ENCODE peak calls at places on chromosome 13, in seven cellular contexts. V is neural progenitor cell, W is mesendoderm, A is K562, X is Karpas-422, Z is fibroblast of lung, N is endothelial cell of umbilical vein. L is an unnamed sample.

GRCh38 chr13:24124789-24125476 is 35.6 kb upstream of the SPATA13 start:
- DNase-seq in V (peak), W (no peak), A (no peak), X (no peak), Z (no peak), N (peak), L (no peak)

GRCh38 chr13:65264066-65264465 is 1966.1 kb downstream of the PCDH9 start:
- DNase-seq in V (no peak), W (no peak), A (no peak), X (no peak), Z (no peak), N (no peak), L (no peak)

GRCh38 chr13:91894311-91894710 is 495.9 kb downstream of the GPC5 start:
- DNase-seq in V (no peak), W (no peak), A (no peak), X (no peak), Z (peak), N (peak), L (no peak)

GRCh38 chr13:113638806-113639205 is 19.2 kb downstream of the ATP4B start:
- DNase-seq in V (no peak), W (no peak), A (no peak), X (no peak), Z (no peak), N (no peak), L (no peak)

GRCh38 chr13:98384739-98385138 is 192.2 kb downstream of the STK24 start:
- DNase-seq in V (no peak), W (no peak), A (no peak), X (no peak), Z (peak), N (no peak), L (no peak)

GRCh38 chr13:55815458-55816033 is 1325.2 kb upstream of the PRR20A start:
- DNase-seq in V (no peak), W (peak), A (no peak), X (no peak), Z (no peak), N (no peak), L (no peak)

GRCh38 chr13:70613295-70613694 is 505.0 kb upstream of the KLHL1 start:
- DNase-seq in V (no peak), W (no peak), A (no peak), X (no peak), Z (peak), N (peak), L (no peak)

GRCh38 chr13:26872444-26873173 is 112.0 kb upstream of the GPR12 start:
- DNase-seq in V (peak), W (peak), A (peak), X (peak), Z (peak), N (peak), L (peak)

GRCh38 chr13:97328222-97328790 is 105.7 kb upstream of the RAP2A start:
- DNase-seq in V (peak), W (peak), A (no peak), X (no peak), Z (peak), N (peak), L (peak)

GRCh38 chr13:20940083-20940482 is 37.5 kb upstream of the XPO4 start:
- DNase-seq in V (no peak), W (no peak), A (no peak), X (no peak), Z (peak), N (no peak), L (no peak)

GRCh38 chr13:22081430-22081829 is 410.6 kb downstream of the FGF9 start:
- DNase-seq in V (no peak), W (no peak), A (no peak), X (no peak), Z (no peak), N (no peak), L (no peak)

GRCh38 chr13:113208424-113209335 is at the start of gene PCID2:
- DNase-seq in V (peak), W (peak), A (peak), X (peak), Z (peak), N (peak), L (peak)

GRCh38 chr13:106633321-106633720 is 65.4 kb upstream of the ARGLU1 start:
- DNase-seq in V (no peak), W (no peak), A (no peak), X (no peak), Z (no peak), N (no peak), L (no peak)

GRCh38 chr13:92379371-92379770 is 847.2 kb upstream of the GPC6 start:
- DNase-seq in V (no peak), W (no peak), A (no peak), X (no peak), Z (no peak), N (no peak), L (no peak)

GRCh38 chr13:75633285-75633684 is 2.8 kb upstream of the LMO7 start:
- DNase-seq in V (no peak), W (no peak), A (no peak), X (no peak), Z (peak), N (no peak), L (no peak)

GRCh38 chr13:45120967-45121366 is 657 bp downstream of the GTF2F2 start:
- DNase-seq in V (no peak), W (no peak), A (no peak), X (peak), Z (no peak), N (no peak), L (no peak)

GRCh38 chr13:34849406-34849805 is 92.7 kb upstream of the NBEA start:
- DNase-seq in V (no peak), W (no peak), A (no peak), X (no peak), Z (no peak), N (no peak), L (no peak)

GRCh38 chr13:23901365-23901764 is 4.1 kb upstream of the C1QTNF9B start:
- DNase-seq in V (no peak), W (no peak), A (no peak), X (no peak), Z (peak), N (peak), L (no peak)

GRCh38 chr13:114058051-114058867 is 74.2 kb downstream of the RASA3 start:
- DNase-seq in V (no peak), W (no peak), A (no peak), X (no peak), Z (no peak), N (peak), L (no peak)

GRCh38 chr13:99417821-99418662 is 83.2 kb upstream of the TM9SF2 start:
- DNase-seq in V (no peak), W (no peak), A (no peak), X (no peak), Z (no peak), N (no peak), L (no peak)

GRCh38 chr13:32585625-32586021 is 629 bp upstream of the PDS5B start:
- DNase-seq in V (peak), W (peak), A (no peak), X (peak), Z (no peak), N (no peak), L (peak)
- H3K9ac ChIP-seq in V (no peak), W (peak), A (peak), X (peak), Z (peak), N (peak), L (no peak)

DNA sequence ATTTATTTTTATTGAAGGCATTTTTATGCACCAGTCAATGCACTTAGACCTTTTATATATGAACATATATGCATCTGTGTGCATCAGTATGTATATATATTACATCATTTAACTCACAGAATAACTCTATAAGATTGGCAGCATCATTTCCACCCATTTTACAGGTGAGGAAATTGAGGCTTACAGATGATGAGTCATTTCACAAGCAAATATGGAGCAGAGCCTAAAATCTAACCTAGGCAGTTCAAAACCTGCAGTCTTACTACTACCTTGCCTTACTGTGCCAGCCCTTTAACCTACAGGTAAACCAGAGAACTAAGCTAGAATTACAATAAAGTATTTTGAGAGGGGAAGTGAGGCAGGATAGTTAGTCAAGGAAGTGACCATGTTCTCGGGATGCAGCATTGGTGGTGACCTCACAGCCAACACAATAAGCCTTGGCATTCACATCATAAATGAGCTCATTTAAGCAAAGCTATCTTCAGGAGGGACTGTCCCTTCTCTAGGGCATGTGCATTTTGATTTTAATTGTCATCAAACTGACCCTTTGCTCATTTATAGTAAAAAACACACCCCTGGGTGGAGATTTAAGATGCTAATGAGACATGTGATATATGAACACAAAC is 274.3 kb downstream of the DCLK1 start:
- DNase-seq in V (no peak), W (peak), A (no peak), X (no peak), Z (no peak), N (no peak), L (no peak)
- H3K4me2 ChIP-seq in V (peak), W (no peak), A (no peak), X (no peak), Z (no peak), N (no peak), L (no peak)

DNA sequence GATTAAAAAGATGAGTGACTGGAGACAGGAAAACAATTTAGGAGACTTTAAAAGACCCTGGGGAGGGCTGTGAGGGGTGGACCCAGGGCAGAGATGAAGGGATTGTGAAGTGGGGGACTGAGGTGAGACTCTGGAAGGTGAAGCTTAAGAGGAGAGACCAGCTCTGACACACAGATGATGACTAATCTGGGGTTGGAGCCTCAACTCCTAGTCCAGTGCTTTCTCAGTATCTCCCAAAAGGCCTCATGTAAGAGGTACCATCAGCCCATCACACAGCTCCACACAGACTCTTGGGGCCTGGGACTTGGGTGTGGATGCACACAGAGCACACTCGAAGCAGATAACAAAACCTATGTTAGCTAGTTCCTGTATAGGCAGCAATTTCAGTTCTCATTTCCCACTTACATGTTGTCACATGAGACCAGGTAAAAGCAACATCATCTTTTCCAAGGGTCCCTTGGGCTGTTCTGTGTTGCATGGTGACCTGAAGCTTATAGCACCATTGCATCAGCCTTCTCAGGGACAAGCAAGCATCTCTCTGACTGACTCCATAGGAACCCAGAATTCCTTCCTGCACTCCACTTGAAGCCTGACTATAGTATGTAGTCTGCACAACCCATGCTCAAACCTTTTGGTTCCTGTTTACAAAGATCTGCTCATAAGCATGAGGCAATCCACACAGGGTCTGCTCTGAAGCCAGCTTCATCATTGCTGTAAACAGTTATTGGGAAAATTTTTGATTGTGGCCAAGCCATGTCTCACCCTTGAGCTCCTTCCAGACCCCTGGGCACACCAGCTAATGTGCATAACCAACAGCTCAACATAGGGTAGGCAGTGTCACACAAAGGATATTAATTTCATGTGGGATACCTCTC is 88.6 kb upstream of the MYCBP2 start:
- DNase-seq in V (no peak), W (no peak), A (no peak), X (no peak), Z (no peak), N (no peak), L (no peak)
- H3K9ac ChIP-seq in V (no peak), W (no peak), A (no peak), X (no peak), Z (no peak), N (no peak), L (no peak)

GRCh38 chr13:74027161-74027779 is 106.9 kb downstream of the KLF12 start:
- DNase-seq in V (no peak), W (no peak), A (no peak), X (peak), Z (no peak), N (no peak), L (no peak)
- H3K4me2 ChIP-seq in V (no peak), W (peak), A (no peak), X (peak), Z (no peak), N (no peak), L (peak)

GRCh38 chr13:51799261-51799660 is 4.7 kb downstream of the DHRS12 start:
- DNase-seq in V (no peak), W (no peak), A (no peak), X (no peak), Z (no peak), N (no peak), L (no peak)
- H3K9ac ChIP-seq in V (no peak), W (no peak), A (no peak), X (no peak), Z (no peak), N (no peak), L (no peak)

L was measured in H9.